ENCODE peak calls at places on chromosome 21, in four cellular contexts. F, D, P and T are unnamed samples.

GRCh38 chr21:37563641-37564340 is 197.2 kb downstream of the DYRK1A start:
- DNase-seq in F (peak), D (peak), P (peak), T (peak)

GRCh38 chr21:25176637-25177412 is 430.5 kb downstream of the MRPL39 start:
- DNase-seq in F (no peak), D (no peak), P (no peak), T (no peak)

GRCh38 chr21:28393279-28393678 is 599.4 kb downstream of the LTN1 start:
- DNase-seq in F (no peak), D (no peak), P (no peak), T (no peak)

GRCh38 chr21:31660134-31660565 is 657 bp downstream of the SOD1 start:
- DNase-seq in F (peak), D (peak), P (peak), T (no peak)

GRCh38 chr21:37227071-37228002 is 39.8 kb downstream of the VPS26C start:
- DNase-seq in F (no peak), D (no peak), P (no peak), T (no peak)

GRCh38 chr21:38691626-38692025 is 114.1 kb upstream of the ETS2 start:
- DNase-seq in F (no peak), D (no peak), P (no peak), T (no peak)

GRCh38 chr21:44331650-44332306 is 7.4 kb downstream of the CFAP410 start:
- DNase-seq in F (no peak), D (no peak), P (no peak), T (no peak)

GRCh38 chr21:16535100-16535418 is 805.3 kb downstream of the USP25 start:
- DNase-seq in F (no peak), D (peak), P (peak), T (no peak)

GRCh38 chr21:27802816-27803475 is 836.1 kb upstream of the ADAMTS5 start:
- DNase-seq in F (peak), D (peak), P (peak), T (no peak)

GRCh38 chr21:44012474-44013379 is 618 bp downstream of the TRAPPC10 start:
- DNase-seq in F (peak), D (peak), P (peak), T (peak)

GRCh38 chr21:43917515-43918384 is 52.7 kb downstream of the AGPAT3 start:
- DNase-seq in F (no peak), D (no peak), P (no peak), T (no peak)

GRCh38 chr21:22743085-22743484 is 1744.9 kb downstream of the NCAM2 start:
- DNase-seq in F (no peak), D (no peak), P (no peak), T (no peak)

GRCh38 chr21:14533555-14534400 is 12.3 kb downstream of the SAMSN1 start:
- DNase-seq in F (no peak), D (no peak), P (no peak), T (no peak)

GRCh38 chr21:15732290-15732995 is 2.7 kb downstream of the USP25 start:
- DNase-seq in F (no peak), D (no peak), P (no peak), T (no peak)

GRCh38 chr21:34630536-34631143 is 15.7 kb upstream of the RCAN1 start:
- DNase-seq in F (peak), D (peak), P (peak), T (no peak)

GRCh38 chr21:25396135-25396711 is 211.1 kb downstream of the MRPL39 start:
- DNase-seq in F (no peak), D (no peak), P (no peak), T (no peak)

GRCh38 chr21:33332143-33332542 is 7.4 kb downstream of the IFNAR1 start:
- DNase-seq in F (no peak), D (no peak), P (no peak), T (no peak)

GRCh38 chr21:33339135-33339534 is 14.4 kb downstream of the IFNAR1 start:
- DNase-seq in F (no peak), D (no peak), P (no peak), T (no peak)

GRCh38 chr21:33330726-33331125 is 6.0 kb downstream of the IFNAR1 start:
- DNase-seq in F (no peak), D (no peak), P (no peak), T (no peak)

GRCh38 chr21:33334824-33335223 is 10.1 kb downstream of the IFNAR1 start:
- DNase-seq in F (no peak), D (no peak), P (no peak), T (no peak)

DNA sequence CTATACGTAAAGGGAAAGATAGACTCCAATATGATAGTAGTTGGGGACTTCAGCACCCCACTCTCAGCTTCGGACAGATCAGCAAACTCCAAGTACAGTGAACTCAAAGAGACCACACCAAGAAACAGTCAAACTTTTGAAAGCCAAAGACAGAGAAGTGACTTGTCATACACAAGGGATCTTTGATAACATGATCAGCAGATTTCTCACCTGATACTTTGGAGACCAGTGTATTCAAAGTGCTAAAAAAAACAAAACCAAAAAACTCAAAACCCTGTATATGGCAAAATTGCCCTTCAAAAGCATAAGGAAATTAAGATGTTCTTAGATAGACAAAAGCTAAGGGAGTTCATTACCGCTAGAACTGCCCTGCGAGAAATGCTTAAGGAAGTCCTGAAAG is 9.4 kb downstream of the IFNAR1 start:
- DNase-seq in F (no peak), D (no peak), P (no peak), T (no peak)
- TF ChIP-seq CTCF in F (no peak), D (no peak), P (no peak), T (no peak)

GRCh38 chr21:45443595-45444181 is 38.7 kb downstream of the COL18A1 start:
- DNase-seq in F (no peak), D (no peak), P (no peak), T (no peak)
- TF ChIP-seq CTCF in F (no peak), D (no peak), P (no peak), T (no peak)

DNA sequence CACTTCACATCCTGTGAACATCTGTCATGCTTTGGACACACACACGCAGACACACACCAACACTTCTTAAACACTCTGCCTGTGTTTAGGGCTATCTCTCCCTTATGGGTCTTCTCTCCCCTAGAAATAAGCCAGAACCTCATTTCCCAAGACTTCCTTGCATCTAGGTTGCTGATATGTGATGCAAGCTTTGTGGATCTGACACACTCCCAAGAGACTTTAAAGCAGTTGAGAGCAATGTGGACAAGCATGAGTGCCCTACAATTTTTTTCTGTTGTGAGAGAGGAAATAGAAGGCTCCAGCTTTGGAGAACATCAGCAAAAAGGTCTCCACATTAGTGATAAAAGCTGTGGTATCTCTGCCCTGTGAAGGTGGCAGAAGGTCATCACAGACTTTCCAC is 267.8 kb downstream of the SETD4 start:
- DNase-seq in F (no peak), D (no peak), P (no peak), T (no peak)
- TF ChIP-seq CTCF in F (no peak), D (no peak), P (no peak), T (no peak)

GRCh38 chr21:29506947-29507346 is 208.2 kb downstream of the BACH1 start:
- DNase-seq in F (no peak), D (no peak), P (no peak), T (no peak)
- TF ChIP-seq CTCF in F (no peak), D (no peak), P (no peak), T (no peak)